ENCODE peak calls at places on chromosomes 11 and 22, in nine cellular contexts. One of them, this sample, is unnamed.

GRCh38 chr22:37998543-37998942 is 14.2 kb upstream of the SOX10 start:
- DNase-seq in left colon: no peak
- DNase-seq in stimulated activated CD4-positive, alpha-beta T cell treated with anti-CD3 and anti-CD28 coated beads, TNF-alpha, amount 100 ng/mL, for 1 hour: no peak
- DNase-seq in GM04504: no peak
- DNase-seq in GM06990: no peak
- DNase-seq in NCI-H1092 treated with DMSO at 0.1 percent for 48 hours: no peak
- DNase-seq in fibroblast of mammary gland: no peak
- DNase-seq in Peyer's patch: no peak
- DNase-seq in activated naive CD8-positive, alpha-beta T cell treated with anti-CD3 and anti-CD28 coated beads, Interleukin-2, amount 10 ng/mL, durations not matched to agents 7 days and 5 days: no peak
- DNase-seq in this sample: no peak

GRCh38 chr22:44758354-44758969 is 6.1 kb downstream of the ARHGAP8 start:
- DNase-seq in left colon: no peak
- DNase-seq in stimulated activated CD4-positive, alpha-beta T cell treated with anti-CD3 and anti-CD28 coated beads, TNF-alpha, amount 100 ng/mL, for 1 hour: no peak
- DNase-seq in GM04504: no peak
- DNase-seq in GM06990: no peak
- DNase-seq in NCI-H1092 treated with DMSO at 0.1 percent for 48 hours: no peak
- DNase-seq in fibroblast of mammary gland: peak; percentile 62
- DNase-seq in Peyer's patch: no peak
- DNase-seq in activated naive CD8-positive, alpha-beta T cell treated with anti-CD3 and anti-CD28 coated beads, Interleukin-2, amount 10 ng/mL, durations not matched to agents 7 days and 5 days: no peak
- DNase-seq in this sample: peak; percentile 25

GRCh38 chr22:35380013-35380412 is 883 bp upstream of the HMOX1 start:
- DNase-seq in left colon: peak; percentile 37
- DNase-seq in stimulated activated CD4-positive, alpha-beta T cell treated with anti-CD3 and anti-CD28 coated beads, TNF-alpha, amount 100 ng/mL, for 1 hour: no peak
- DNase-seq in GM04504: no peak
- DNase-seq in GM06990: no peak
- DNase-seq in NCI-H1092 treated with DMSO at 0.1 percent for 48 hours: no peak
- DNase-seq in fibroblast of mammary gland: peak; percentile 75
- DNase-seq in Peyer's patch: no peak
- DNase-seq in activated naive CD8-positive, alpha-beta T cell treated with anti-CD3 and anti-CD28 coated beads, Interleukin-2, amount 10 ng/mL, durations not matched to agents 7 days and 5 days: no peak
- DNase-seq in this sample: no peak

GRCh38 chr11:27701262-27702105 is 1.2 kb upstream of the BDNF start:
- DNase-seq in left colon: peak; percentile 30
- DNase-seq in stimulated activated CD4-positive, alpha-beta T cell treated with anti-CD3 and anti-CD28 coated beads, TNF-alpha, amount 100 ng/mL, for 1 hour: no peak
- DNase-seq in GM04504: peak; percentile 66
- DNase-seq in GM06990: peak; percentile 31
- DNase-seq in NCI-H1092 treated with DMSO at 0.1 percent for 48 hours: peak; percentile 38
- DNase-seq in fibroblast of mammary gland: peak; percentile 46
- DNase-seq in Peyer's patch: no peak
- DNase-seq in activated naive CD8-positive, alpha-beta T cell treated with anti-CD3 and anti-CD28 coated beads, Interleukin-2, amount 10 ng/mL, durations not matched to agents 7 days and 5 days: no peak
- DNase-seq in this sample: no peak

GRCh38 chr11:63553759-63554158 is 9.4 kb downstream of the PLAAT2 start:
- DNase-seq in left colon: no peak
- DNase-seq in stimulated activated CD4-positive, alpha-beta T cell treated with anti-CD3 and anti-CD28 coated beads, TNF-alpha, amount 100 ng/mL, for 1 hour: no peak
- DNase-seq in GM04504: no peak
- DNase-seq in GM06990: peak; percentile 67
- DNase-seq in NCI-H1092 treated with DMSO at 0.1 percent for 48 hours: no peak
- DNase-seq in fibroblast of mammary gland: peak; percentile 10
- DNase-seq in Peyer's patch: no peak
- DNase-seq in activated naive CD8-positive, alpha-beta T cell treated with anti-CD3 and anti-CD28 coated beads, Interleukin-2, amount 10 ng/mL, durations not matched to agents 7 days and 5 days: peak; percentile 59
- DNase-seq in this sample: no peak

GRCh38 chr22:41425704-41426365 is 20.8 kb downstream of the TOB2 start:
- DNase-seq in left colon: no peak
- DNase-seq in stimulated activated CD4-positive, alpha-beta T cell treated with anti-CD3 and anti-CD28 coated beads, TNF-alpha, amount 100 ng/mL, for 1 hour: no peak
- DNase-seq in GM04504: no peak
- DNase-seq in GM06990: no peak
- DNase-seq in NCI-H1092 treated with DMSO at 0.1 percent for 48 hours: no peak
- DNase-seq in fibroblast of mammary gland: no peak
- DNase-seq in Peyer's patch: no peak
- DNase-seq in activated naive CD8-positive, alpha-beta T cell treated with anti-CD3 and anti-CD28 coated beads, Interleukin-2, amount 10 ng/mL, durations not matched to agents 7 days and 5 days: no peak
- DNase-seq in this sample: no peak

GRCh38 chr11:38173671-38174070 is 1575.6 kb upstream of the RAG2 start:
- DNase-seq in left colon: no peak
- DNase-seq in stimulated activated CD4-positive, alpha-beta T cell treated with anti-CD3 and anti-CD28 coated beads, TNF-alpha, amount 100 ng/mL, for 1 hour: no peak
- DNase-seq in GM04504: no peak
- DNase-seq in GM06990: no peak
- DNase-seq in NCI-H1092 treated with DMSO at 0.1 percent for 48 hours: no peak
- DNase-seq in fibroblast of mammary gland: no peak
- DNase-seq in Peyer's patch: no peak
- DNase-seq in activated naive CD8-positive, alpha-beta T cell treated with anti-CD3 and anti-CD28 coated beads, Interleukin-2, amount 10 ng/mL, durations not matched to agents 7 days and 5 days: no peak
- DNase-seq in this sample: no peak

GRCh38 chr11:20154381-20154780 is 5.9 kb downstream of the DBX1 start:
- DNase-seq in left colon: no peak
- DNase-seq in stimulated activated CD4-positive, alpha-beta T cell treated with anti-CD3 and anti-CD28 coated beads, TNF-alpha, amount 100 ng/mL, for 1 hour: no peak
- DNase-seq in GM04504: peak; percentile 39
- DNase-seq in GM06990: no peak
- DNase-seq in NCI-H1092 treated with DMSO at 0.1 percent for 48 hours: no peak
- DNase-seq in fibroblast of mammary gland: peak; percentile 72
- DNase-seq in Peyer's patch: no peak
- DNase-seq in activated naive CD8-positive, alpha-beta T cell treated with anti-CD3 and anti-CD28 coated beads, Interleukin-2, amount 10 ng/mL, durations not matched to agents 7 days and 5 days: no peak
- DNase-seq in this sample: peak; percentile 89

This sample was measured in mesendoderm.